ENCODE peak calls at places on chromosomes 3 and 15, in six cellular contexts. One of them, this sample, is unnamed.

GRCh38 chr15:23687143-23687470 is at the start of gene NDN:
- DNase-seq in AG08396: peak; percentile 82
- DNase-seq in CD8-positive, alpha-beta memory T cell: no peak
- DNase-seq in T-cell: no peak
- DNase-seq in kidney tubule cell: peak; percentile 57
- DNase-seq in NCI-H1092 treated with DMSO at 0.1 percent for 48 hours: no peak
- DNase-seq in this sample: no peak

GRCh38 chr3:10344147-10344943 is 23.4 kb upstream of the SEC13 start:
- DNase-seq in AG08396: peak; percentile 73
- DNase-seq in T-cell: peak; percentile 12
- DNase-seq in CD8-positive, alpha-beta memory T cell: peak; percentile 42
- DNase-seq in NCI-H1092 treated with DMSO at 0.1 percent for 48 hours: peak; percentile 21
- DNase-seq in kidney tubule cell: peak; percentile 34
- DNase-seq in this sample: peak; percentile 63

GRCh38 chr3:184539801-184540440 is 21.7 kb upstream of the EPHB3 start:
- DNase-seq in T-cell: no peak
- DNase-seq in CD8-positive, alpha-beta memory T cell: no peak
- DNase-seq in kidney tubule cell: no peak
- DNase-seq in AG08396: no peak
- DNase-seq in NCI-H1092 treated with DMSO at 0.1 percent for 48 hours: no peak
- DNase-seq in this sample: no peak

GRCh38 chr3:184822654-184823053 is 10.7 kb downstream of the VPS8 start:
- DNase-seq in kidney tubule cell: no peak
- DNase-seq in T-cell: no peak
- DNase-seq in NCI-H1092 treated with DMSO at 0.1 percent for 48 hours: no peak
- DNase-seq in AG08396: peak; percentile 20
- DNase-seq in CD8-positive, alpha-beta memory T cell: no peak
- DNase-seq in this sample: no peak

GRCh38 chr15:31486906-31487695 is 160.5 kb downstream of the KLF13 start:
- DNase-seq in T-cell: no peak
- DNase-seq in AG08396: no peak
- DNase-seq in NCI-H1092 treated with DMSO at 0.1 percent for 48 hours: no peak
- DNase-seq in kidney tubule cell: no peak
- DNase-seq in CD8-positive, alpha-beta memory T cell: no peak
- DNase-seq in this sample: no peak

GRCh38 chr3:151015762-151016161 is 43.2 kb upstream of the CLRN1 start:
- DNase-seq in NCI-H1092 treated with DMSO at 0.1 percent for 48 hours: no peak
- DNase-seq in CD8-positive, alpha-beta memory T cell: no peak
- DNase-seq in AG08396: no peak
- DNase-seq in T-cell: no peak
- DNase-seq in kidney tubule cell: no peak
- DNase-seq in this sample: no peak

GRCh38 chr3:56291953-56292352 is 176.3 kb downstream of the ERC2 start:
- DNase-seq in AG08396: no peak
- DNase-seq in kidney tubule cell: peak; percentile 35
- DNase-seq in T-cell: no peak
- DNase-seq in NCI-H1092 treated with DMSO at 0.1 percent for 48 hours: no peak
- DNase-seq in CD8-positive, alpha-beta memory T cell: no peak
- DNase-seq in this sample: no peak

GRCh38 chr3:49171775-49172500 is 540 bp downstream of the KLHDC8B start:
- DNase-seq in kidney tubule cell: no peak
- DNase-seq in T-cell: no peak
- DNase-seq in NCI-H1092 treated with DMSO at 0.1 percent for 48 hours: no peak
- DNase-seq in AG08396: peak; percentile 45
- DNase-seq in CD8-positive, alpha-beta memory T cell: peak; percentile 5
- DNase-seq in this sample: no peak

GRCh38 chr15:74438696-74439316 is 5.0 kb upstream of the SEMA7A start:
- DNase-seq in NCI-H1092 treated with DMSO at 0.1 percent for 48 hours: peak; percentile 39
- DNase-seq in T-cell: peak; percentile 58
- DNase-seq in CD8-positive, alpha-beta memory T cell: peak; percentile 69
- DNase-seq in AG08396: peak; percentile 84
- DNase-seq in kidney tubule cell: peak; percentile 83
- DNase-seq in this sample: peak; percentile 89

GRCh38 chr3:99857278-99857677 is 39.6 kb downstream of the CMSS1 start:
- DNase-seq in kidney tubule cell: no peak
- DNase-seq in AG08396: no peak
- DNase-seq in T-cell: no peak
- DNase-seq in NCI-H1092 treated with DMSO at 0.1 percent for 48 hours: no peak
- DNase-seq in CD8-positive, alpha-beta memory T cell: no peak
- DNase-seq in this sample: no peak

GRCh38 chr3:52845691-52846426 is 11.0 kb upstream of the MUSTN1 start:
- DNase-seq in AG08396: no peak
- DNase-seq in kidney tubule cell: no peak
- DNase-seq in CD8-positive, alpha-beta memory T cell: peak; percentile 5
- DNase-seq in T-cell: no peak
- DNase-seq in NCI-H1092 treated with DMSO at 0.1 percent for 48 hours: no peak
- DNase-seq in this sample: no peak

This sample was measured in PC-3.